ENCODE peak calls at places on chromosomes 1 and 21, in eight cellular contexts. F, L, U, P, W, H, A and B are unnamed samples.

GRCh38 chr1:172340520-172340919 is 80.0 kb upstream of the C1orf105 start:
- DNase-seq in F (no peak), W (no peak), P (no peak), H (no peak), A (no peak), U (no peak), L (no peak), B (no peak)

GRCh38 chr1:51982161-51982560 is 8.3 kb downstream of the RAB3B start:
- DNase-seq in A (no peak), L (no peak), P (no peak), W (no peak), F (no peak), U (no peak), H (no peak), B (no peak)

GRCh38 chr1:154803203-154803920 is 66.7 kb downstream of the KCNN3 start:
- DNase-seq in U (no peak), F (no peak), L (no peak), W (no peak), P (no peak), H (no peak), A (no peak), B (no peak)

GRCh38 chr21:42971897-42972275 is 2.5 kb upstream of the PKNOX1 start:
- DNase-seq in W (no peak), P (no peak), H (no peak), F (no peak), U (no peak), A (no peak), L (no peak), B (no peak)

GRCh38 chr1:17671741-17672140 is 83.4 kb upstream of the ACTL8 start:
- DNase-seq in L (no peak), P (no peak), H (no peak), A (no peak), W (no peak), U (no peak), F (no peak), B (peak; percentile 18)

GRCh38 chr1:19411612-19412011 is 73.7 kb downstream of the CAPZB start:
- DNase-seq in H (no peak), F (no peak), P (no peak), A (no peak), W (no peak), L (no peak), U (no peak), B (no peak)

GRCh38 chr1:236907205-236907604 is 97.0 kb downstream of the MT1HL1 start:
- DNase-seq in H (no peak), P (no peak), A (no peak), W (no peak), F (no peak), U (no peak), L (no peak), B (no peak)

GRCh38 chr1:114040273-114041043 is 61.2 kb downstream of the OLFML3 start:
- DNase-seq in U (peak; percentile 74), A (no peak), W (no peak), L (no peak), F (no peak), H (no peak), P (no peak), B (no peak)

GRCh38 chr1:66654643-66655042 is 97.6 kb upstream of the DYNLT5 start:
- DNase-seq in L (no peak), H (no peak), P (no peak), A (no peak), W (no peak), U (no peak), F (no peak), B (no peak)